ENCODE peak calls at places on chromosome 10, in four cellular contexts. One of them, this sample, is unnamed.

GRCh38 chr10:104230490-104230889 is 1.7 kb downstream of the CFAP43 start:
- DNase-seq in GM12878: no peak
- DNase-seq in H1: no peak
- DNase-seq in K562: no peak
- DNase-seq in this sample: no peak

GRCh38 chr10:114715171-114715670 is 57.1 kb upstream of the ABLIM1 start:
- DNase-seq in H1: no peak
- DNase-seq in K562: no peak
- DNase-seq in GM12878: no peak
- DNase-seq in this sample: no peak

GRCh38 chr10:62805139-62806092 is 896 bp downstream of the ADO start:
- DNase-seq in H1: peak
- DNase-seq in GM12878: no peak
- DNase-seq in K562: peak
- DNase-seq in this sample: peak

GRCh38 chr10:73159038-73159648 is 8.7 kb downstream of the ECD start:
- DNase-seq in H1: peak
- DNase-seq in K562: peak
- DNase-seq in GM12878: peak
- DNase-seq in this sample: peak

GRCh38 chr10:132322621-132323048 is 9.4 kb upstream of the LRRC27 start:
- DNase-seq in GM12878: no peak
- DNase-seq in H1: no peak
- DNase-seq in K562: no peak
- DNase-seq in this sample: peak

GRCh38 chr10:30353851-30354250 is 4.8 kb upstream of the MTPAP start:
- DNase-seq in H1: no peak
- DNase-seq in GM12878: no peak
- DNase-seq in K562: no peak
- DNase-seq in this sample: no peak

GRCh38 chr10:97580421-97581367 is 3.5 kb upstream of the HOGA1 start:
- DNase-seq in H1: no peak
- DNase-seq in K562: no peak
- DNase-seq in GM12878: no peak
- DNase-seq in this sample: no peak

GRCh38 chr10:9825491-9826018 is 1192.1 kb upstream of the CELF2 start:
- DNase-seq in H1: no peak
- DNase-seq in K562: peak
- DNase-seq in GM12878: no peak
- DNase-seq in this sample: no peak

GRCh38 chr10:114684085-114684821 is 26.2 kb upstream of the ABLIM1 start:
- DNase-seq in GM12878: no peak
- DNase-seq in H1: no peak
- DNase-seq in K562: no peak
- DNase-seq in this sample: peak

GRCh38 chr10:133133471-133134231 is 26.4 kb upstream of the KNDC1 start:
- DNase-seq in K562: no peak
- DNase-seq in H1: no peak
- DNase-seq in GM12878: no peak
- DNase-seq in this sample: no peak

GRCh38 chr10:7121154-7121797 is 289.6 kb downstream of the SFMBT2 start:
- DNase-seq in H1: peak
- DNase-seq in K562: peak
- DNase-seq in GM12878: no peak
- DNase-seq in this sample: peak

GRCh38 chr10:22597142-22597541 is 117.2 kb downstream of the PIP4K2A start:
- DNase-seq in GM12878: peak
- DNase-seq in K562: no peak
- DNase-seq in H1: no peak
- DNase-seq in this sample: no peak

GRCh38 chr10:98186681-98187080 is 52.2 kb downstream of the R3HCC1L start:
- DNase-seq in K562: no peak
- DNase-seq in GM12878: no peak
- DNase-seq in H1: no peak
- DNase-seq in this sample: no peak

GRCh38 chr10:72574636-72575035 is 51.2 kb downstream of the MICU1 start:
- DNase-seq in K562: no peak
- DNase-seq in H1: no peak
- DNase-seq in GM12878: no peak
- DNase-seq in this sample: no peak

GRCh38 chr10:78640981-78641646 is 427.7 kb upstream of the ZMIZ1 start:
- DNase-seq in H1: no peak
- DNase-seq in K562: no peak
- DNase-seq in GM12878: no peak
- DNase-seq in this sample: no peak

GRCh38 chr10:99368646-99369045 is 39.5 kb downstream of the CNNM1 start:
- DNase-seq in GM12878: no peak
- DNase-seq in K562: no peak
- DNase-seq in H1: no peak
- DNase-seq in this sample: peak

GRCh38 chr10:1581189-1581588 is 156.1 kb downstream of the ADARB2 start:
- DNase-seq in H1: no peak
- DNase-seq in GM12878: no peak
- DNase-seq in K562: peak
- DNase-seq in this sample: no peak

GRCh38 chr10:108374991-108375390 is 1210.5 kb upstream of the SORCS1 start:
- DNase-seq in H1: no peak
- DNase-seq in K562: no peak
- DNase-seq in GM12878: no peak
- DNase-seq in this sample: no peak

GRCh38 chr10:35192645-35193249 is 66.1 kb downstream of the CREM start:
- DNase-seq in H1: no peak
- DNase-seq in GM12878: no peak
- DNase-seq in K562: no peak
- DNase-seq in this sample: no peak

GRCh38 chr10:25113231-25114035 is 61.4 kb upstream of the GPR158 start:
- DNase-seq in K562: peak
- DNase-seq in GM12878: no peak
- DNase-seq in H1: peak
- DNase-seq in this sample: peak

GRCh38 chr10:72257051-72257892 is 16.5 kb upstream of the DDIT4 start:
- DNase-seq in K562: peak
- DNase-seq in H1: no peak
- DNase-seq in GM12878: peak
- DNase-seq in this sample: no peak

GRCh38 chr10:78312197-78313046 is 278.8 kb downstream of the RPS24 start:
- DNase-seq in K562: no peak
- DNase-seq in GM12878: no peak
- DNase-seq in H1: peak
- DNase-seq in this sample: no peak

GRCh38 chr10:70126700-70127395 is 5.8 kb downstream of the AIFM2 start:
- DNase-seq in H1: no peak
- DNase-seq in GM12878: no peak
- DNase-seq in K562: no peak
- DNase-seq in this sample: no peak

GRCh38 chr10:28077889-28078288 is 79.0 kb upstream of the ODAD2 start:
- DNase-seq in K562: no peak
- DNase-seq in H1: no peak
- DNase-seq in GM12878: no peak
- DNase-seq in this sample: no peak
- TF ChIP-seq ZNF274 in K562: no peak
- TF ChIP-seq ZNF274 in H1: no peak
- TF ChIP-seq ZNF274 in GM12878: no peak
- TF ChIP-seq ZNF274 in this sample: no peak

GRCh38 chr10:16847644-16848043 is 30.4 kb upstream of the RSU1 start:
- DNase-seq in H1: no peak
- DNase-seq in K562: no peak
- DNase-seq in GM12878: no peak
- DNase-seq in this sample: no peak
- TF ChIP-seq HDAC2 in H1: no peak
- TF ChIP-seq HDAC2 in K562: no peak
- TF ChIP-seq HDAC2 in GM12878: no peak
- TF ChIP-seq HDAC2 in this sample: no peak

DNA sequence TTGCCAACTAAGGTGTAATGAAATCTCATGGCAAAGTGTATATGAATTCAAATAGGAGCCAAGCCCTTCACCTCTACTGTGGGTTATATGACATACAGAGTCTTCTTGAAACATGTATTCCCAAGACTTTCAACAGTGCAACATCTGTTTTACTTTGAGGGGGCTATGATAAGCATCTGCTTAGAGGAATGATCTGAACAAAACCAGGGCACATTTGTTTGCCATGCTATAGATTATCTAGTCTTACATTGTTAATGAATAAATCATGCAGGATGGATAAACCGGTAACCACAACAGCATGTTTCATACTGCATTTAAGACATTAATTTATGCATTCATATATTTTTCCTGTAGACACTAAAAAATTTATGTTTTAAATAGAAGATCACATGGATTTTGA is 1021.9 kb downstream of the LRMDA start:
- DNase-seq in H1: no peak
- DNase-seq in K562: no peak
- DNase-seq in GM12878: no peak
- DNase-seq in this sample: no peak
- TF ChIP-seq ZNF274 in H1: no peak
- TF ChIP-seq ZNF274 in K562: no peak
- TF ChIP-seq ZNF274 in GM12878: no peak
- TF ChIP-seq ZNF274 in this sample: no peak

GRCh38 chr10:130022071-130022470 is 58.0 kb upstream of the EBF3 start:
- DNase-seq in H1: no peak
- DNase-seq in GM12878: no peak
- DNase-seq in K562: no peak
- DNase-seq in this sample: no peak

GRCh38 chr10:130020651-130021372 is 56.7 kb upstream of the EBF3 start:
- DNase-seq in K562: no peak
- DNase-seq in GM12878: no peak
- DNase-seq in H1: no peak
- DNase-seq in this sample: no peak

GRCh38 chr10:130022501-130023299 is 58.6 kb upstream of the EBF3 start:
- DNase-seq in K562: no peak
- DNase-seq in GM12878: no peak
- DNase-seq in H1: no peak
- DNase-seq in this sample: no peak

GRCh38 chr10:130023454-130024230 is 59.6 kb upstream of the EBF3 start:
- DNase-seq in GM12878: no peak
- DNase-seq in H1: no peak
- DNase-seq in K562: no peak
- DNase-seq in this sample: no peak

GRCh38 chr10:130021373-130021950 is 57.4 kb upstream of the EBF3 start:
- DNase-seq in K562: no peak
- DNase-seq in H1: no peak
- DNase-seq in GM12878: no peak
- DNase-seq in this sample: no peak
- TF ChIP-seq HDAC2 in K562: no peak
- TF ChIP-seq HDAC2 in H1: no peak
- TF ChIP-seq HDAC2 in GM12878: no peak
- TF ChIP-seq HDAC2 in this sample: no peak

GRCh38 chr10:20372748-20373147 is 524.4 kb downstream of the NEBL start:
- DNase-seq in H1: no peak
- DNase-seq in K562: no peak
- DNase-seq in GM12878: no peak
- DNase-seq in this sample: no peak

GRCh38 chr10:20369863-20370736 is 527.0 kb downstream of the NEBL start:
- DNase-seq in H1: peak
- DNase-seq in K562: no peak
- DNase-seq in GM12878: no peak
- DNase-seq in this sample: no peak
- TF ChIP-seq ZNF274 in H1: no peak
- TF ChIP-seq ZNF274 in K562: no peak
- TF ChIP-seq ZNF274 in GM12878: no peak
- TF ChIP-seq ZNF274 in this sample: no peak

DNA sequence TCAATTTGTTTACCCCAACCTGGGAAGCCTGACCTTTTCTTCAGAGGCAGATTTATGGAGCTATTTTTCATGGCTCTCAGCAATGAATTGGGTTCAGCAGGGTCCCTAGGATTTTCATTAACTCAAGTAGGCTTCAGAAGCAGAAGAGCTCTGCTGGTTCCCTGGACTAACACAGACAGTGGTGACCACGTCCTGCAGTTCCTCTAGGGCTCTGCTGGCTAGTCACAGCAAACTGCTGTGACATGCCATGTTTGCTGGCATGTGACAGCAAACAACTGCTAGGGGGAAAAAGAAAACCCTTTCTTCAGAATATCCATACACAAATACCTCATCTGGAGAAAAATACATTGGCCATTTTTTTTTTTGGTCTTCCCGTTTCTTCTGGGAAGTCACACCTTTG is 13.2 kb downstream of the BAMBI start:
- DNase-seq in GM12878: no peak
- DNase-seq in H1: no peak
- DNase-seq in K562: no peak
- DNase-seq in this sample: no peak
- TF ChIP-seq HDAC2 in GM12878: no peak
- TF ChIP-seq HDAC2 in H1: no peak
- TF ChIP-seq HDAC2 in K562: no peak
- TF ChIP-seq HDAC2 in this sample: no peak

DNA sequence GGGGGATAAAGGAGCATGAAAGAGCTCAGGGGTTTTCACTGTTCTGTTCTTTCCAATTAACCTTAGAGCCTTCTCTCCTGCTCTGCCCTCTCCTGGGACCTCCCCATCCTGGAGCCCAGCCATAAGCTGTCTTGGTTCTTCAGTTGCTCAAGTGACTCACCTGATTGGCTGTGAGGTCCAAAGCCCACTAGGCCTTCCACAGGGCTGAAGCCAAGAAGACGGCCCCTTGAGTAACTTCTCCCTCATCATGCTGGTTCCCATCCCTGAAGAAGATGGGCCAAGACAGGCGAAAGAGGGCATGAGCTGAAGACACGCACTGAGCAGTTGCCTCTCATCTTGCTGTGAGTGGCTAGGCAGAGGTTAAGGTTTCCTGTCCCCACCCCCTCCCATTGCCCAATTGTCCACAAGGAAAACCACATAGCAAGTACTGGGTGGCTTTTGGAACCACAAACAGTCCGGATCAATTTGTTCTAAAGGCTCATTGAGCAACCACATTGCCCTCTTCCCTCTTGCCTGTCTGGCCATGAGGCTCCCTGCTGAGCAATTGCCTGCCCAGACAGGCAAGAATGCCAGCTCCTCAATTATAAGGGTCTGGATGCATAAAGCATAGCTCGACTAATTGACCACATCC is 43.9 kb upstream of the GPAM start:
- DNase-seq in K562: no peak
- DNase-seq in GM12878: no peak
- DNase-seq in H1: no peak
- DNase-seq in this sample: peak
- TF ChIP-seq ZNF274 in K562: no peak
- TF ChIP-seq ZNF274 in GM12878: no peak
- TF ChIP-seq ZNF274 in H1: no peak
- TF ChIP-seq ZNF274 in this sample: peak